ENCODE peak calls at places on chromosomes 16 and 17, in four cellular contexts. A is GM20000, G is heart right ventricle, M is foreskin fibroblast. V is an unnamed sample.

GRCh38 chr17:56478836-56479447 is 114.6 kb upstream of the NOG start:
- DNase-seq in A (peak; percentile 31), G (no peak), M (peak; percentile 4), V (peak; percentile 41)

GRCh38 chr17:48567209-48567608 is 10.9 kb downstream of the HOXB4 start:
- DNase-seq in A (no peak), G (no peak), M (no peak), V (no peak)

GRCh38 chr16:82987767-82988166 is 361.0 kb downstream of the CDH13 start:
- DNase-seq in A (no peak), G (no peak), M (peak; percentile 19), V (peak; percentile 16)

GRCh38 chr16:21684199-21684598 is 20.4 kb downstream of the OTOA start:
- DNase-seq in A (peak; percentile 21), G (no peak), M (no peak), V (no peak)

GRCh38 chr17:13088666-13089065 is 70.8 kb upstream of the ELAC2 start:
- DNase-seq in A (no peak), G (no peak), M (no peak), V (no peak)

GRCh38 chr17:59266748-59267147 is 46.4 kb downstream of the GDPD1 start:
- DNase-seq in A (no peak), G (no peak), M (no peak), V (no peak)

GRCh38 chr17:73750975-73751374 is 106.7 kb upstream of the SDK2 start:
- DNase-seq in A (no peak), G (no peak), M (no peak), V (no peak)

GRCh38 chr16:2077696-2078095 is 29.9 kb downstream of the TSC2 start:
- DNase-seq in A (no peak), G (no peak), M (no peak), V (no peak)

GRCh38 chr17:18172528-18173278 is 10.9 kb upstream of the ALKBH5 start:
- DNase-seq in A (no peak), G (no peak), M (no peak), V (no peak)

GRCh38 chr17:69654981-69655581 is 240.6 kb downstream of the MAP2K6 start:
- DNase-seq in A (no peak), G (no peak), M (peak; percentile 66), V (peak; percentile 63)

GRCh38 chr16:31085873-31086628 is 2.7 kb downstream of the PRSS53 start:
- DNase-seq in A (no peak), G (no peak), M (no peak), V (no peak)

GRCh38 chr17:46769531-46770438 is 48.7 kb downstream of the WNT3 start:
- DNase-seq in A (peak; percentile 49), G (no peak), M (peak; percentile 27), V (no peak)

GRCh38 chr16:30491744-30492308 is 19.3 kb downstream of the ITGAL start:
- DNase-seq in A (no peak), G (no peak), M (peak; percentile 83), V (peak; percentile 53)

GRCh38 chr17:20091161-20092029 is 82.2 kb downstream of the SPECC1 start:
- DNase-seq in A (no peak), G (peak; percentile 35), M (no peak), V (no peak)

GRCh38 chr17:32253117-32253611 is 12.5 kb upstream of the RHBDL3 start:
- DNase-seq in A (peak; percentile 81), G (peak; percentile 69), M (peak; percentile 58), V (no peak)

GRCh38 chr17:20159406-20160075 is 150.4 kb downstream of the SPECC1 start:
- DNase-seq in A (no peak), G (no peak), M (no peak), V (no peak)

DNA sequence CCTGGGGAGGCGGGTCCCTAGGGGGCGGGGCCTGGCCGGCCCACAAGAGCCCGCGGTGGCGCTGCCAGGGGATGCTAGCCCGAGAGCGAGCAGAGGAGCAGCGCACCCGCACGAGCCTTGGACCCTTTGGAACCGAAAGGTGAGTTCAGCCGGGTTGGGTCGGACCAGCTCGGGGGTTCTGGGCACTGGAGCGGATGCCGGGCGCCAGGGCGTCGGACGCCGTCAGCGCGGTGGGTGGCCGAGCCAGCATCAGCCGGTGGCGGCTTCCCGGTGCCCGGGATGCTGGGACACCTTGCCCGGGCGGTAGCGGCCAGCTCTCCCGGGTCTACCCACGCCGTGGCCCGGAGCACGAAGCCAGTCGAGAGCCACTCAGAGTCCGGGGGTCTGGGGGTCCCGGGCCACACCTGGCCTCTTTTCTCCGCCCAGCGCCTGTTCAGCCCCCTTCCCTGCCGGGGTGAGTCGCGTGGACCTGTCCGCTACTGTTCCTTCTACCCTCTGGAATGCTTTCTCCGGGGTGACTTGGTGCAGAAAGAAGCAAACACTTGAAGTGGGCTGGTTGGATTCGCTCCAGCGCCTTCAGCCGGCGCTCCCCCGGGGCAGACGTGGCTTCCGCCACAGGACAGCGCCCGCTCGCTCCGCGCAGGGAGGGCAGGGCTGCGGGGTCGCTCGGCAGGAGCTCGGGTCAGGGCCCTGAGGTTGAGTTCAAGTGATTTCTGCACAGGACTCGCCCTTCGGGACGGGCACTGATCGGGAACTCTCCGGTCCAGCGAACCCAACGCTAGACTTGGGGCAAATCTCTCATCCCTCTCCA is at the start of gene SCNN1G:
- DNase-seq in A (no peak), G (peak; percentile 27), M (no peak), V (no peak)
- TF ChIP-seq CTCF in A (no peak), G (peak; percentile 40), M (no peak), V (no peak)

DNA sequence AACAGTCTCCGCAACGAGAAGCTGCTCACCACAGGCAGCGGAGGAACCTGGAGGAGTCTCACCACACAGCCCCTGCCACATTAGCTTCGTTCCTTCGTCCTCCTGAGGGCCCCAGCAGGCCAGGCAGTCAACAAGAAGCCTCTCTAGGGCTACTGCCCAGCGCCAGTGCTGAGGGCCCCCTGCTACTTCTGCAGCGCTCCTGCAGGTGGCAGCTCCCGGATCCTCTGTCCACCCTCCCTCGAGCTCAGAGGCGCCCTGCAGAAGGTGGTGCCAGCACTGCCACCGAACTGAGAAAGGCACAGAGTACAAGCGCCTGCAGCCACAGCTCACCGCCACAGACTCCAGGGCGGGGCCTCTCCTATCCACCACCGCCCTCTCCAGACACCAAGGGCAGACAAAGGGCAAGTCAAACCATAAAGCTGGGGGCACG is 27.3 kb downstream of the KDM8 start:
- DNase-seq in A (no peak), G (no peak), M (no peak), V (no peak)
- TF ChIP-seq CTCF in A (no peak), G (no peak), M (no peak), V (peak; percentile 8)

DNA sequence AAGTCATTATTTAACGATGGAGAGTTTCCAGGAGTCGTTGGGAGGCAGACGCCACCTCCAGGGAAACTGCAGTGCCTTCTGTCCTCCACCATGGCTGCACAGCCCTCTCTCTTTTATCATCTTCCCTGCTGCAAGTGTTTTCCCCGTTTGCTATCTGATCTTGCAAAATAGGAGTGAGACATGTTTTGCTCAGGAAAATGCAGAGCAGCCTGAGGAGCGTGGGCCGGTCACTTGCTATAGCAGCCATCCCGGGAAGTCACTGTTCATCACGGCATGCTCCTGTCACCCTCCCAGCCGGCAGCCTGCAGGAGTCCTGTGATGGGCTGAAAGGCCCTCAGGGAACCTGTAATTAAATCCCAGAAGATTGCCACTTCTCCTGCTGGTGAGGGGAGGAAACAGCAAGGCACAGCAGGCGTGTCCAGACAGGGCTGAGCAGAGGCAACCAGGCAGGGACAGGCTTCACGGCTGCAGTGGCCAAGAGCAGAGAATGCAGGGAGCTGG is 143.1 kb downstream of the GSG1L start:
- DNase-seq in A (no peak), G (no peak), M (no peak), V (peak; percentile 50)
- TF ChIP-seq CTCF in A (no peak), G (no peak), M (peak; percentile 9), V (peak; percentile 53)

GRCh38 chr16:25493136-25493811 is 198.5 kb upstream of the HS3ST4 start:
- DNase-seq in A (no peak), G (no peak), M (no peak), V (no peak)

GRCh38 chr16:25487888-25488287 is 203.9 kb upstream of the HS3ST4 start:
- DNase-seq in A (no peak), G (no peak), M (no peak), V (no peak)

GRCh38 chr16:25494292-25494691 is 197.5 kb upstream of the HS3ST4 start:
- DNase-seq in A (no peak), G (no peak), M (no peak), V (no peak)

DNA sequence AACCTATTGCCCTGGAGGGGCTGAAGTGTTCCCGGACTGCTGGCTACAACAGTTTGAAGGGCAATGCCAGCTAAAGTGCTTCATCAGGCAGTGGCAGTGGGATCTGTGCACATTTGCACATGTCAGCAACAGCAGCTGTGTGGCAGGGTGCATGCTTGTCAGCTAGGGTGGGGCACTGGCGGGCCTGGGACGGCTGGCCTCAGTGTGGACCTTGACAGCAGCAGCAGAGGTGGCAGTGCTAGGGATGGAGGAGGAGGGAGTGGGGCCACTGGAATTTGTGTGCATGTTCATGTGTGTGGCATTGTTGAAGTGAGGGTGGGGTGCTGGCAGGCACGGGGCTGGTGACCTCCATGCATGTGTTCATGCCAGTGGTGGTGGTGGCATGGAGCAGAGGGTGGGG is 203.3 kb upstream of the HS3ST4 start:
- DNase-seq in A (no peak), G (no peak), M (no peak), V (no peak)
- TF ChIP-seq CTCF in A (no peak), G (no peak), M (no peak), V (no peak)

GRCh38 chr16:86180780-86181179 is 281.8 kb downstream of the IRF8 start:
- DNase-seq in A (no peak), G (no peak), M (no peak), V (no peak)
- TF ChIP-seq CTCF in A (no peak), G (no peak), M (no peak), V (no peak)

GRCh38 chr17:43655702-43656275 is 5.9 kb downstream of the MEOX1 start:
- DNase-seq in A (no peak), G (no peak), M (no peak), V (no peak)
- TF ChIP-seq CTCF in A (no peak), G (no peak), M (no peak), V (no peak)

DNA sequence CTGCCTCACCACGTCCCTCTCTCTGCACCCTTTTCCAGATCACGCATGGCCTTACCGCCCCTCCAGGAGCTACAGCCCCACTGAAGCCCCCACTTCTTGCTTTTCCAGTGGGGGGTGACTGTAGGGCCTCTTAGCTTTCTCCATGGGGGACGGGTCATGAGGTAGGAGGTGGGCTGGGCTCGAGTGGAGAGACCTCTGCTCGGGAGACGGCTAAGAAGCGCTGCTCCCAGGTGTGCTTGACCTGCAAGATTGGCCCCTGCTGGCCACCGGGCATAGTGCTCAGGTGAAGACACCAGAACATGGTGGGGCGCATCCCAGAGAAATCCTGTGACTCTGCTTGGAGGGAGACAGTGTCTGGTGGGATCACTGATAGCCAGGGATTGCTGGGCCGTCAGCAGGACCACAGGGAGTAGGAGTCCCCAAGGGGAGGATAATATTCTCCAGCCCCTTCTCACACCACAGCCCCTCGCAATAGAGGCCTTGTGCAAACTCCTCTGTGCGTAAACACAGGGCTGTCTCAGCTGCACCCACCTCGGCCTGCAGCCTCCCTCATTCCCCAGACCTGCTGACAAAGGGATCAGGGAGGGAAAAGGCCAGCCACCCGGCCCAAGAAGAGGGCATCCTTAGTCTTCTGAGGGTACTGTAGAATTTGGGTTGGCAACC is 8.9 kb upstream of the GALK1 start:
- DNase-seq in A (no peak), G (no peak), M (no peak), V (no peak)
- TF ChIP-seq CTCF in A (no peak), G (no peak), M (no peak), V (no peak)

GRCh38 chr16:71499775-71500364 is 10.7 kb upstream of the ZNF19 start:
- DNase-seq in A (peak; percentile 73), G (no peak), M (peak; percentile 36), V (no peak)

GRCh38 chr16:71498031-71498430 is 8.9 kb upstream of the ZNF19 start:
- DNase-seq in A (no peak), G (no peak), M (no peak), V (no peak)

GRCh38 chr16:71504901-71505300 is 15.8 kb upstream of the ZNF19 start:
- DNase-seq in A (no peak), G (no peak), M (no peak), V (no peak)

GRCh38 chr16:71500964-71501363 is 11.8 kb upstream of the ZNF19 start:
- DNase-seq in A (no peak), G (no peak), M (no peak), V (no peak)

GRCh38 chr16:71501562-71501961 is 12.4 kb upstream of the ZNF19 start:
- DNase-seq in A (no peak), G (no peak), M (no peak), V (no peak)
- TF ChIP-seq CTCF in A (no peak), G (no peak), M (no peak), V (peak; percentile 8)